ENCODE peak calls at places on chromosomes 4 and X, in six cellular contexts. One of them, this sample, is unnamed.

GRCh38 chr4:1218892-1219552 is 29.9 kb downstream of the CTBP1 start:
- DNase-seq in foreskin fibroblast: no peak
- DNase-seq in lung: no peak
- DNase-seq in cardiac muscle cell: no peak
- DNase-seq in GM13976: peak
- DNase-seq in retinal pigment epithelial cell: no peak
- DNase-seq in this sample: peak

GRCh38 chrX:14125451-14125850 is 95.8 kb upstream of the GEMIN8 start:
- DNase-seq in GM13976: no peak
- DNase-seq in cardiac muscle cell: no peak
- DNase-seq in retinal pigment epithelial cell: no peak
- DNase-seq in lung: no peak
- DNase-seq in foreskin fibroblast: no peak
- DNase-seq in this sample: no peak

GRCh38 chrX:41336447-41336846 is 2.5 kb downstream of the DDX3X start:
- DNase-seq in lung: no peak
- DNase-seq in GM13976: no peak
- DNase-seq in foreskin fibroblast: no peak
- DNase-seq in retinal pigment epithelial cell: no peak
- DNase-seq in cardiac muscle cell: no peak
- DNase-seq in this sample: no peak

GRCh38 chr4:101279377-101279871 is 67.9 kb downstream of the PPP3CA start:
- DNase-seq in lung: no peak
- DNase-seq in GM13976: no peak
- DNase-seq in retinal pigment epithelial cell: peak
- DNase-seq in cardiac muscle cell: peak
- DNase-seq in foreskin fibroblast: peak
- DNase-seq in this sample: no peak

GRCh38 chrX:71626576-71626975 is 8.3 kb upstream of the CXCR3 start:
- DNase-seq in cardiac muscle cell: no peak
- DNase-seq in GM13976: no peak
- DNase-seq in retinal pigment epithelial cell: no peak
- DNase-seq in foreskin fibroblast: no peak
- DNase-seq in lung: no peak
- DNase-seq in this sample: no peak

GRCh38 chr4:169332595-169332994 is 61.8 kb upstream of the SH3RF1 start:
- DNase-seq in cardiac muscle cell: no peak
- DNase-seq in lung: no peak
- DNase-seq in GM13976: no peak
- DNase-seq in foreskin fibroblast: no peak
- DNase-seq in retinal pigment epithelial cell: no peak
- DNase-seq in this sample: no peak

GRCh38 chr4:8725071-8725841 is 132.7 kb downstream of the CPZ start:
- DNase-seq in cardiac muscle cell: no peak
- DNase-seq in GM13976: no peak
- DNase-seq in retinal pigment epithelial cell: no peak
- DNase-seq in foreskin fibroblast: no peak
- DNase-seq in lung: no peak
- DNase-seq in this sample: no peak

GRCh38 chrX:96707829-96708228 is 23.2 kb downstream of the DIAPH2 start:
- DNase-seq in foreskin fibroblast: no peak
- DNase-seq in retinal pigment epithelial cell: no peak
- DNase-seq in lung: no peak
- DNase-seq in GM13976: no peak
- DNase-seq in cardiac muscle cell: no peak
- DNase-seq in this sample: no peak

GRCh38 chrX:72145181-72145580 is 13.5 kb upstream of the RTL5 start:
- DNase-seq in foreskin fibroblast: no peak
- DNase-seq in GM13976: no peak
- DNase-seq in retinal pigment epithelial cell: no peak
- DNase-seq in lung: no peak
- DNase-seq in cardiac muscle cell: no peak
- DNase-seq in this sample: no peak

GRCh38 chr4:21593268-21594002 is 355.1 kb downstream of the KCNIP4 start:
- DNase-seq in lung: no peak
- DNase-seq in retinal pigment epithelial cell: no peak
- DNase-seq in cardiac muscle cell: peak
- DNase-seq in GM13976: no peak
- DNase-seq in foreskin fibroblast: peak
- DNase-seq in this sample: no peak

GRCh38 chr4:16225996-16226815 is at the start of gene TAPT1:
- DNase-seq in lung: peak
- DNase-seq in GM13976: peak
- DNase-seq in cardiac muscle cell: peak
- DNase-seq in retinal pigment epithelial cell: no peak
- DNase-seq in foreskin fibroblast: peak
- DNase-seq in this sample: peak

GRCh38 chr4:168832746-168833575 is 177.1 kb downstream of the CBR4 start:
- DNase-seq in retinal pigment epithelial cell: no peak
- DNase-seq in GM13976: peak
- DNase-seq in cardiac muscle cell: no peak
- DNase-seq in foreskin fibroblast: no peak
- DNase-seq in lung: no peak
- DNase-seq in this sample: no peak

GRCh38 chr4:88481557-88481956 is 24.6 kb downstream of the HERC5 start:
- DNase-seq in cardiac muscle cell: peak
- DNase-seq in lung: no peak
- DNase-seq in retinal pigment epithelial cell: no peak
- DNase-seq in GM13976: no peak
- DNase-seq in foreskin fibroblast: no peak
- DNase-seq in this sample: no peak

GRCh38 chr4:46999584-46999983 is 6.2 kb upstream of the GABRA4 start:
- DNase-seq in lung: no peak
- DNase-seq in cardiac muscle cell: peak
- DNase-seq in GM13976: no peak
- DNase-seq in retinal pigment epithelial cell: no peak
- DNase-seq in foreskin fibroblast: no peak
- DNase-seq in this sample: no peak

GRCh38 chrX:12113321-12113720 is 25.0 kb upstream of the FRMPD4 start:
- DNase-seq in cardiac muscle cell: no peak
- DNase-seq in GM13976: no peak
- DNase-seq in lung: no peak
- DNase-seq in foreskin fibroblast: no peak
- DNase-seq in retinal pigment epithelial cell: no peak
- DNase-seq in this sample: no peak

GRCh38 chrX:22406332-22406731 is 133.6 kb downstream of the CBLL2 start:
- DNase-seq in foreskin fibroblast: no peak
- DNase-seq in retinal pigment epithelial cell: no peak
- DNase-seq in GM13976: no peak
- DNase-seq in lung: no peak
- DNase-seq in cardiac muscle cell: peak
- DNase-seq in this sample: no peak

GRCh38 chr4:38290360-38290759 is 330.2 kb downstream of the PTTG2 start:
- DNase-seq in GM13976: no peak
- DNase-seq in retinal pigment epithelial cell: no peak
- DNase-seq in cardiac muscle cell: peak
- DNase-seq in foreskin fibroblast: peak
- DNase-seq in lung: no peak
- DNase-seq in this sample: no peak

GRCh38 chr4:37872310-37872988 is 18.4 kb upstream of the TBC1D1 start:
- DNase-seq in cardiac muscle cell: no peak
- DNase-seq in lung: no peak
- DNase-seq in GM13976: no peak
- DNase-seq in retinal pigment epithelial cell: no peak
- DNase-seq in foreskin fibroblast: no peak
- DNase-seq in this sample: no peak

GRCh38 chr4:139022835-139023234 is 7.3 kb downstream of the NOCT start:
- DNase-seq in lung: no peak
- DNase-seq in foreskin fibroblast: no peak
- DNase-seq in GM13976: no peak
- DNase-seq in cardiac muscle cell: no peak
- DNase-seq in retinal pigment epithelial cell: no peak
- DNase-seq in this sample: no peak

GRCh38 chrX:103063918-103064434 is at the start of gene BEX1:
- DNase-seq in cardiac muscle cell: peak
- DNase-seq in GM13976: no peak
- DNase-seq in foreskin fibroblast: peak
- DNase-seq in lung: no peak
- DNase-seq in retinal pigment epithelial cell: peak
- DNase-seq in this sample: peak

GRCh38 chr4:20376070-20376469 is 124.4 kb downstream of the SLIT2 start:
- DNase-seq in GM13976: no peak
- DNase-seq in retinal pigment epithelial cell: no peak
- DNase-seq in foreskin fibroblast: no peak
- DNase-seq in cardiac muscle cell: no peak
- DNase-seq in lung: no peak
- DNase-seq in this sample: no peak

GRCh38 chrX:16838202-16839066 is 31.7 kb downstream of the RBBP7 start:
- DNase-seq in cardiac muscle cell: peak
- DNase-seq in retinal pigment epithelial cell: peak
- DNase-seq in lung: no peak
- DNase-seq in foreskin fibroblast: peak
- DNase-seq in GM13976: no peak
- DNase-seq in this sample: no peak

GRCh38 chr4:189128341-189128740 is 812.3 kb upstream of the FRG1 start:
- DNase-seq in GM13976: no peak
- DNase-seq in foreskin fibroblast: no peak
- DNase-seq in lung: no peak
- DNase-seq in retinal pigment epithelial cell: no peak
- DNase-seq in cardiac muscle cell: no peak
- DNase-seq in this sample: no peak

GRCh38 chrX:130117166-130117565 is 6.9 kb upstream of the ELF4 start:
- DNase-seq in retinal pigment epithelial cell: no peak
- DNase-seq in foreskin fibroblast: no peak
- DNase-seq in lung: no peak
- DNase-seq in cardiac muscle cell: no peak
- DNase-seq in GM13976: no peak
- DNase-seq in this sample: no peak

GRCh38 chrX:2862404-2862803 is 33.7 kb downstream of the GYG2 start:
- DNase-seq in cardiac muscle cell: no peak
- DNase-seq in GM13976: no peak
- DNase-seq in foreskin fibroblast: no peak
- DNase-seq in lung: no peak
- DNase-seq in retinal pigment epithelial cell: no peak
- DNase-seq in this sample: no peak

DNA sequence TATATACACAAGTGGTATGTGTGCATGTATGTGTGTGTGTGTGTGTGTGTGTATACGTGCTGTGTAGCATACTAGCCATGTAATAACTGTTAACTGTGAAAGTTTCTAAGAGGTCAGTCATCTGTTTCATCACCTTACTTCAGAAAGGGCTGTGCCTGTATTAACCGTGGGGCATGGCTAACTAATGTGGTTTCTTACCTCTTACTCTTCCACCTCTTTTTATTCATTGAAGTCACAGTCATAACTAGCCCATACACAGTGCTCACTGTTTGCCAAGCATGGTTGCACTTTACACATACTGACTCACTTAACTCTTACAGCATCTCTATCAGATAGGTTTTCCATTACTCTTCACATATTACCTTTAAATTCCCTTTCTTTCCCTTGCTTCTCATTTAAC is 23.7 kb upstream of the LRAT start:
- DNase-seq in lung: no peak
- DNase-seq in foreskin fibroblast: no peak
- DNase-seq in retinal pigment epithelial cell: no peak
- DNase-seq in GM13976: no peak
- DNase-seq in cardiac muscle cell: no peak
- DNase-seq in this sample: peak
- TF ChIP-seq CTCF in lung: no peak
- TF ChIP-seq CTCF in foreskin fibroblast: no peak
- TF ChIP-seq CTCF in retinal pigment epithelial cell: no peak
- TF ChIP-seq CTCF in GM13976: no peak
- TF ChIP-seq CTCF in cardiac muscle cell: no peak
- TF ChIP-seq CTCF in this sample: no peak

GRCh38 chr4:13248621-13249298 is 235.4 kb downstream of the RAB28 start:
- DNase-seq in lung: no peak
- DNase-seq in foreskin fibroblast: no peak
- DNase-seq in cardiac muscle cell: peak
- DNase-seq in retinal pigment epithelial cell: no peak
- DNase-seq in GM13976: no peak
- DNase-seq in this sample: no peak
- TF ChIP-seq CTCF in lung: no peak
- TF ChIP-seq CTCF in foreskin fibroblast: peak
- TF ChIP-seq CTCF in cardiac muscle cell: peak
- TF ChIP-seq CTCF in retinal pigment epithelial cell: peak
- TF ChIP-seq CTCF in GM13976: no peak
- TF ChIP-seq CTCF in this sample: no peak

GRCh38 chrX:18406531-18407266 is 18.7 kb upstream of the CDKL5 start:
- DNase-seq in retinal pigment epithelial cell: no peak
- DNase-seq in lung: no peak
- DNase-seq in GM13976: no peak
- DNase-seq in cardiac muscle cell: no peak
- DNase-seq in foreskin fibroblast: no peak
- DNase-seq in this sample: no peak

GRCh38 chrX:18415386-18415785 is 10.0 kb upstream of the CDKL5 start:
- DNase-seq in foreskin fibroblast: peak
- DNase-seq in GM13976: no peak
- DNase-seq in lung: no peak
- DNase-seq in cardiac muscle cell: peak
- DNase-seq in retinal pigment epithelial cell: no peak
- DNase-seq in this sample: no peak

DNA sequence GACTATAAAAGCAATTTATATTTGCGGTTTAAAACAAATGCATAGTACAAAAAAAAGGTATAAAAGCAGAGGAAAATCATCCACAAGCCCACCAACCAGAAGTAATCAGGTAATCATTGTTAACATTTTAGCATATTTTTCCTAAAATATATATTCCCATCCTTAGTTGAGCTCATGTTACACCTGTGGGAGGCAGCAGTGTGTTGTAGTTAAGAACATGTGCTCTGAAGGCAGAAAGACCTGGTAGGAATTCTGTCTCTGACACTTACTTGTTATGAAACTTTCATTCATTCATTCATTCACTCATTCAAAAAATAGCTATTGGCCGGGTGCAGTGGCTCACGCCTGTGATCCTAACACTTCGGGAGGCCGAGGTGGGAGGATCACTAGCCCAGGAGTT is 15.4 kb upstream of the CDKL5 start:
- DNase-seq in lung: no peak
- DNase-seq in retinal pigment epithelial cell: no peak
- DNase-seq in foreskin fibroblast: peak
- DNase-seq in GM13976: no peak
- DNase-seq in cardiac muscle cell: peak
- DNase-seq in this sample: no peak
- TF ChIP-seq CTCF in lung: no peak
- TF ChIP-seq CTCF in retinal pigment epithelial cell: peak
- TF ChIP-seq CTCF in foreskin fibroblast: peak
- TF ChIP-seq CTCF in GM13976: no peak
- TF ChIP-seq CTCF in cardiac muscle cell: peak
- TF ChIP-seq CTCF in this sample: peak

DNA sequence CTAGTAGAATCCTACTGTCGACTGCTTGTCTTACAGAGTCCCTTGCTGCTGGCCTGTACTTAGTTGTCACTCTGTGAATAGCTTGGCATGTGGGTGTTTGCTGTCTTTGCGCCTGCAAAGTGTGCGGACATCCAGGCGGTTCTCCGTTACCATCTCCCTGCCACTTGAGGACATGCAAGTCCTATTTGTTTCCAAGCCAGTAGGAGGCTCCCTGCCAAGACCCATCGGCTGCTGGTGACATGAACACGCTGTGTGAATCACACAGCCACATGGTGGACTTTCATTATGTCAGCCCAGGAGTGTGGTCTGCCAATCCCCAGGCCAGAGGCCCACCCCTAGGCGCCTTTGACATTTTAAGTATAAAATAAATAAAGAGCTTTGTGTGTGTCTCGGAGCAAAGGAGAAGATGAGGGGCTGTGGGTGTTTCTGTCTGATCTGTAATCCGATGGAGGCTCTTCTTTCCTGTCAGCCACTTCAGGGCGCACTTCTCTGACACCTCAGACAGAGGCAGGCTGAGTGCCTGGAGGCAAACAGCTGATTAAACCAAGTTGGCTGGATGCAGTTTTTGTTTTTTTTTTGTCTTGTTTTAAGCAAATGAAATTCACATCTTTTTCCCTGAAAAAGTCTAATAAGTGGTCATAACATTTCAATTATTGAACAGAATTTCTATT is 51.5 kb downstream of the ALPK1 start:
- DNase-seq in retinal pigment epithelial cell: peak
- DNase-seq in foreskin fibroblast: peak
- DNase-seq in lung: peak
- DNase-seq in GM13976: no peak
- DNase-seq in cardiac muscle cell: peak
- DNase-seq in this sample: no peak
- TF ChIP-seq CTCF in retinal pigment epithelial cell: peak
- TF ChIP-seq CTCF in foreskin fibroblast: peak
- TF ChIP-seq CTCF in lung: no peak
- TF ChIP-seq CTCF in GM13976: no peak
- TF ChIP-seq CTCF in cardiac muscle cell: peak
- TF ChIP-seq CTCF in this sample: no peak

This sample was measured in GM13977.